ENCODE peak calls at places on chromosomes 2 and 18, in seven cellular contexts. One of them, this sample, is unnamed.

GRCh38 chr2:96534701-96535181 is 1.8 kb upstream of the ARID5A start:
- DNase-seq in body of pancreas: no peak
- DNase-seq in endodermal cell: no peak
- DNase-seq in tibial artery: no peak
- DNase-seq in thyroid gland: no peak
- DNase-seq in aorta: peak
- DNase-seq in CD8-positive, alpha-beta T cell: no peak
- DNase-seq in this sample: no peak

GRCh38 chr18:11981383-11981632 is at the start of gene IMPA2:
- DNase-seq in body of pancreas: no peak
- DNase-seq in endodermal cell: no peak
- DNase-seq in tibial artery: no peak
- DNase-seq in thyroid gland: no peak
- DNase-seq in aorta: no peak
- DNase-seq in CD8-positive, alpha-beta T cell: no peak
- DNase-seq in this sample: no peak

GRCh38 chr2:112024246-112024645 is 30.8 kb upstream of the TMEM87B start:
- DNase-seq in body of pancreas: no peak
- DNase-seq in endodermal cell: no peak
- DNase-seq in tibial artery: no peak
- DNase-seq in thyroid gland: no peak
- DNase-seq in aorta: no peak
- DNase-seq in CD8-positive, alpha-beta T cell: no peak
- DNase-seq in this sample: no peak

GRCh38 chr18:71995895-71996443 is 548.2 kb downstream of the CBLN2 start:
- DNase-seq in body of pancreas: no peak
- DNase-seq in endodermal cell: no peak
- DNase-seq in tibial artery: no peak
- DNase-seq in thyroid gland: no peak
- DNase-seq in aorta: no peak
- DNase-seq in CD8-positive, alpha-beta T cell: no peak
- DNase-seq in this sample: no peak

GRCh38 chr2:15311201-15311882 is 249.8 kb downstream of the NBAS start:
- DNase-seq in body of pancreas: no peak
- DNase-seq in endodermal cell: no peak
- DNase-seq in tibial artery: no peak
- DNase-seq in thyroid gland: no peak
- DNase-seq in aorta: no peak
- DNase-seq in CD8-positive, alpha-beta T cell: no peak
- DNase-seq in this sample: no peak

GRCh38 chr2:128313076-128313836 is 5.4 kb downstream of the HS6ST1 start:
- DNase-seq in body of pancreas: peak
- DNase-seq in endodermal cell: peak
- DNase-seq in tibial artery: peak
- DNase-seq in thyroid gland: peak
- DNase-seq in aorta: no peak
- DNase-seq in CD8-positive, alpha-beta T cell: no peak
- DNase-seq in this sample: peak

GRCh38 chr2:130987519-130988425 is 105.5 kb downstream of the FAM168B start:
- DNase-seq in body of pancreas: no peak
- DNase-seq in endodermal cell: no peak
- DNase-seq in tibial artery: no peak
- DNase-seq in thyroid gland: no peak
- DNase-seq in aorta: no peak
- DNase-seq in CD8-positive, alpha-beta T cell: no peak
- DNase-seq in this sample: no peak

GRCh38 chr18:50847192-50847591 is 27.4 kb upstream of the MRO start:
- DNase-seq in body of pancreas: no peak
- DNase-seq in endodermal cell: no peak
- DNase-seq in tibial artery: no peak
- DNase-seq in thyroid gland: no peak
- DNase-seq in aorta: no peak
- DNase-seq in CD8-positive, alpha-beta T cell: no peak
- DNase-seq in this sample: no peak

GRCh38 chr2:154952346-154953010 is 254.0 kb downstream of the KCNJ3 start:
- DNase-seq in body of pancreas: no peak
- DNase-seq in endodermal cell: no peak
- DNase-seq in tibial artery: no peak
- DNase-seq in thyroid gland: no peak
- DNase-seq in aorta: no peak
- DNase-seq in CD8-positive, alpha-beta T cell: no peak
- DNase-seq in this sample: no peak

GRCh38 chr18:67794512-67794911 is 278.0 kb upstream of the DSEL start:
- DNase-seq in body of pancreas: no peak
- DNase-seq in endodermal cell: no peak
- DNase-seq in tibial artery: no peak
- DNase-seq in thyroid gland: no peak
- DNase-seq in aorta: no peak
- DNase-seq in CD8-positive, alpha-beta T cell: no peak
- DNase-seq in this sample: no peak

GRCh38 chr2:190835303-190835930 is 45.2 kb upstream of the GLS start:
- DNase-seq in body of pancreas: no peak
- DNase-seq in endodermal cell: no peak
- DNase-seq in tibial artery: peak
- DNase-seq in thyroid gland: peak
- DNase-seq in aorta: peak
- DNase-seq in CD8-positive, alpha-beta T cell: no peak
- DNase-seq in this sample: no peak

DNA sequence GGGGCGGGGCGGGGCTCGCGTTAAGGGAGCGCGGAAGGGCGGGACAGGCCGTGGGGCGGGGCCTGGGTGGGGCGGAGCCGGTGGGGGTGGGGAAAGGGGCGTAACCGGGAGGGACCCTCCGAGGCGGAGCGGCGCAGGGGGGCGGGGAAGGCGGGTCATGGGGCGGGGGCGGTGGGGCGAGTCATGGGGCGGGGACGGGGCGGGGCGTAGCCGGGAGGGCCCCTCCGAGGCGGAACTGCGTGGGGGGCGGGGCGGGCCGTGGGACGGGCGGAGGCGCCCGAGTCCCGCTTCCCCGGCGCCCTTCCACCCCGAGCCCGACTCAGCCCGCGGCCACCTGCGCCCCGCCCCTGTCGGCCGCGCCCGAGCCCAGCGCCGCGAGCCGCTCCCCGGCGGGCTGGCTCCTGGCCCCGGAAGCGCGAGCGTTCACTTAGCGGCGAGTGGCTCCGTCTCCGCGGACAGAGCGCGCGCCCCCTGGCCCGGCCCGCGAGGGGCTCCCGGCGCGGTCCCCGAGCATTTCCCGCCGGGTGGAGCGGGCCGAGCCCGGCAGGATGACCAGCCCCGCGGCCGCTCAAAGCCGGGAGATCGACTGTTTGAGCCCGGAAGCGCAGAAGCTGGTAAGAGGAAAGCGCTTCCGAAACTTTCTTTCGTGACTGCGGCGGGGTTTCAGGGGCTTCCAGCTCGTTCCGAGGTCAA is 64.7 kb downstream of the LRRFIP1 start:
- DNase-seq in body of pancreas: peak
- DNase-seq in endodermal cell: peak
- DNase-seq in tibial artery: peak
- DNase-seq in thyroid gland: peak
- DNase-seq in aorta: peak
- DNase-seq in CD8-positive, alpha-beta T cell: peak
- DNase-seq in this sample: peak
- H3K27ac ChIP-seq in body of pancreas: peak
- H3K27ac ChIP-seq in endodermal cell: no peak
- H3K27ac ChIP-seq in tibial artery: peak
- H3K27ac ChIP-seq in thyroid gland: peak
- H3K27ac ChIP-seq in aorta: peak
- H3K27ac ChIP-seq in CD8-positive, alpha-beta T cell: peak
- H3K27ac ChIP-seq in this sample: peak

DNA sequence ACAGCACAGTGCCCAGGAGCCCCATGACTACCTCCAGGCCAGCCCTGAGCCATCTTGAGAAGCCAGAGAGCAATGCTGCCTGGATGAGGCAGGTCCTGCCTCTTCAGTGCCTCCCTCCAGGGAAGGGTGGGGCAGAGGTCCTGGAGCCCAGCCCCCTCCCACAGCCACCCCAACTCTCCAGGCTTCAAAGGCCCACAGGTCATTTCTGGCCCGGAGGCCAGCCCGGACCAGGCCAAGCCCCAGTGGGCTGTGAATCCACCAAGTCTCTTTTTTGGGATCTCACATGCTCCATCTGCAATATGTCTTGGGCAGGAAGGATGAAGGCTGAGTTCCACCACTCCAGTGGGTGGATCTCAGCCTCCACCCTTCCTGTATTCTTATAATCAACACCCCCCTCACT is 36.7 kb downstream of the SDC1 start:
- DNase-seq in body of pancreas: no peak
- DNase-seq in endodermal cell: peak
- DNase-seq in tibial artery: no peak
- DNase-seq in thyroid gland: no peak
- DNase-seq in aorta: no peak
- DNase-seq in CD8-positive, alpha-beta T cell: no peak
- DNase-seq in this sample: no peak
- H3K4me3 ChIP-seq in body of pancreas: no peak
- H3K4me3 ChIP-seq in endodermal cell: no peak
- H3K4me3 ChIP-seq in tibial artery: no peak
- H3K4me3 ChIP-seq in thyroid gland: no peak
- H3K4me3 ChIP-seq in aorta: no peak
- H3K4me3 ChIP-seq in CD8-positive, alpha-beta T cell: no peak
- H3K4me3 ChIP-seq in this sample: no peak

GRCh38 chr2:134401789-134402188 is 147.9 kb downstream of the MGAT5 start:
- DNase-seq in body of pancreas: no peak
- DNase-seq in endodermal cell: no peak
- DNase-seq in tibial artery: no peak
- DNase-seq in thyroid gland: no peak
- DNase-seq in aorta: no peak
- DNase-seq in CD8-positive, alpha-beta T cell: no peak
- DNase-seq in this sample: no peak
- H3K27ac ChIP-seq in body of pancreas: no peak
- H3K27ac ChIP-seq in endodermal cell: no peak
- H3K27ac ChIP-seq in tibial artery: peak
- H3K27ac ChIP-seq in thyroid gland: peak
- H3K27ac ChIP-seq in aorta: peak
- H3K27ac ChIP-seq in CD8-positive, alpha-beta T cell: no peak
- H3K27ac ChIP-seq in this sample: no peak

DNA sequence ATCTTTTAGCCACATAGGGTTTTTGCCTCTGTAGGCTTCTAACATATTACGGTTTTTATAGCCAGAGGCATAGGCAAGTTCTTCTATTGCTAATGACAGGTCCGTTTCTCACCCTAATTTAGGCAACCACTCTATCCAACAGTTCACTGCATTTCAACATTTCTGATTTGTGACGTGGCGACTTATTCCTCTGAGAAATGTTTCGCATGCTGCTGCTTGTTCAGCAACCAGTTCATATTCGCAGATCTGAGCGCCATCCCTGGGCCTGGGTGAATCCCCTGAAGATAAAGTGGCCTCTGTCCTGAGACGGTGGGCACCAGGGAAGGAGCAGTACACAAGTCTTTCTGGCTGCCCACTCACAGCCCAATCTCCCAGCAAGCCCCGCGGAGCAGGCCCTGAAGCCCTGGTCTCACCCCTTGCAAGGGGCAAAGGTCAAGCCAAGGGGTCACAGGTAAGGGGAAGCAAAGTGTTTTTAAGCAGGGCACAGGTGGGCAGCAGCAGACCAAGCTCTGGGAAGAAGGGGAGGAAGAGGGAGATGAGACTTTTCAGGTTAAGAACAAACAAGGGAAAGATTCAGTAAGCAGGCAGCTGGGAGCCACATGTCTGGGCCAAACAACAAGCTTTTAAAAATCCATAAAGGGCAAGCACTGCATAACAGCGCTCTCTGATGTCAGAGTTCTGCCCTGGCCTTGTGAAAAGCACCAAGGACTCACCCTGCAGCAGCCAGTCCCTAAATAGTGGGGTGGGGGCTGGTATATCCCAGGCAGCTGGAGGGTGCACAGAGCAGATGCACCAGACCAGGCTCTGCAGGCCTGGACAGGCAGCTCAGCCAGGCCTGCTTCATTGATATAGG is 10.8 kb upstream of the COX7A2L start:
- DNase-seq in body of pancreas: no peak
- DNase-seq in endodermal cell: peak
- DNase-seq in tibial artery: no peak
- DNase-seq in thyroid gland: no peak
- DNase-seq in aorta: no peak
- DNase-seq in CD8-positive, alpha-beta T cell: no peak
- DNase-seq in this sample: no peak
- H3K4me3 ChIP-seq in body of pancreas: no peak
- H3K4me3 ChIP-seq in endodermal cell: no peak
- H3K4me3 ChIP-seq in tibial artery: no peak
- H3K4me3 ChIP-seq in thyroid gland: no peak
- H3K4me3 ChIP-seq in aorta: no peak
- H3K4me3 ChIP-seq in CD8-positive, alpha-beta T cell: no peak
- H3K4me3 ChIP-seq in this sample: no peak

DNA sequence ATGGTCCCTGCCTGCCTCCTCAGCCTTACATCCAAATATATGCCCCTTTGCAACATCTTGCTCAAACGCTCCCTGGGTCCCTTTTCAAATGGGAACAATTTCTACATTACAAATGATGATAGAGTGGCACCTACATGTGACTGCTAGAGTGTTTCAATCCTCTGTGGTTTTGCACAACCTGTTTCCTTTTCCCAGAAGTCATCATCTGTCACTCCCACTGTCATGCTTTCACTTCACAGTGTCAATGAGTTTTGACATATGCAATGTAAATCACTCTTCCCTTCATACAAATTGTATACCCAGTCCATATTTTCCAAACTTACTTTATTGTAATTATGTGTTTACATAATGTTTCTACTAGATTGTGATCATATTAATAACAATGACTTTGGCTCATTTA is 887.3 kb downstream of the TDRD15 start:
- DNase-seq in body of pancreas: no peak
- DNase-seq in endodermal cell: no peak
- DNase-seq in tibial artery: no peak
- DNase-seq in thyroid gland: no peak
- DNase-seq in aorta: no peak
- DNase-seq in CD8-positive, alpha-beta T cell: no peak
- DNase-seq in this sample: no peak
- H3K27ac ChIP-seq in body of pancreas: no peak
- H3K27ac ChIP-seq in endodermal cell: no peak
- H3K27ac ChIP-seq in tibial artery: no peak
- H3K27ac ChIP-seq in thyroid gland: no peak
- H3K27ac ChIP-seq in aorta: no peak
- H3K27ac ChIP-seq in CD8-positive, alpha-beta T cell: no peak
- H3K27ac ChIP-seq in this sample: no peak

GRCh38 chr2:35857541-35857940 is 498.0 kb upstream of the CRIM1 start:
- DNase-seq in body of pancreas: no peak
- DNase-seq in endodermal cell: no peak
- DNase-seq in tibial artery: no peak
- DNase-seq in thyroid gland: no peak
- DNase-seq in aorta: no peak
- DNase-seq in CD8-positive, alpha-beta T cell: no peak
- DNase-seq in this sample: no peak
- H3K4me3 ChIP-seq in body of pancreas: no peak
- H3K4me3 ChIP-seq in endodermal cell: no peak
- H3K4me3 ChIP-seq in tibial artery: no peak
- H3K4me3 ChIP-seq in thyroid gland: no peak
- H3K4me3 ChIP-seq in aorta: no peak
- H3K4me3 ChIP-seq in CD8-positive, alpha-beta T cell: no peak
- H3K4me3 ChIP-seq in this sample: no peak

GRCh38 chr2:98665638-98666037 is 57.2 kb downstream of the UNC50 start:
- DNase-seq in body of pancreas: no peak
- DNase-seq in endodermal cell: no peak
- DNase-seq in tibial artery: no peak
- DNase-seq in thyroid gland: no peak
- DNase-seq in aorta: no peak
- DNase-seq in CD8-positive, alpha-beta T cell: no peak
- DNase-seq in this sample: no peak

GRCh38 chr2:98664323-98664722 is 55.9 kb downstream of the UNC50 start:
- DNase-seq in body of pancreas: no peak
- DNase-seq in endodermal cell: no peak
- DNase-seq in tibial artery: no peak
- DNase-seq in thyroid gland: no peak
- DNase-seq in aorta: no peak
- DNase-seq in CD8-positive, alpha-beta T cell: peak
- DNase-seq in this sample: no peak

GRCh38 chr2:98658816-98659486 is 50.6 kb downstream of the UNC50 start:
- DNase-seq in body of pancreas: no peak
- DNase-seq in endodermal cell: no peak
- DNase-seq in tibial artery: no peak
- DNase-seq in thyroid gland: no peak
- DNase-seq in aorta: no peak
- DNase-seq in CD8-positive, alpha-beta T cell: no peak
- DNase-seq in this sample: no peak

GRCh38 chr2:98663521-98664090 is 55.2 kb downstream of the UNC50 start:
- DNase-seq in body of pancreas: no peak
- DNase-seq in endodermal cell: no peak
- DNase-seq in tibial artery: no peak
- DNase-seq in thyroid gland: no peak
- DNase-seq in aorta: no peak
- DNase-seq in CD8-positive, alpha-beta T cell: peak
- DNase-seq in this sample: no peak
- H3K27ac ChIP-seq in body of pancreas: no peak
- H3K27ac ChIP-seq in endodermal cell: no peak
- H3K27ac ChIP-seq in tibial artery: no peak
- H3K27ac ChIP-seq in thyroid gland: no peak
- H3K27ac ChIP-seq in aorta: no peak
- H3K27ac ChIP-seq in CD8-positive, alpha-beta T cell: peak
- H3K27ac ChIP-seq in this sample: peak